ENCODE peak calls at places on chromosome 9, in six cellular contexts. N, G, R, B, X and Y are unnamed samples.
A peak's percentile ranks its signal among the peaks of the same experiment; 100 is the strongest.

GRCh38 chr9:79300153-79300552 is 271.6 kb upstream of the TLE4 start:
- DNase-seq in N (no peak), G (no peak), R (no peak), B (no peak), X (no peak), Y (no peak)

GRCh38 chr9:122088880-122089567 is 4.1 kb downstream of the TTLL11 start:
- DNase-seq in N (no peak), G (no peak), R (no peak), B (no peak), X (no peak), Y (no peak)

GRCh38 chr9:90025816-90026215 is 421.0 kb downstream of the GADD45G start:
- DNase-seq in N (no peak), G (no peak), R (no peak), B (no peak), X (peak; percentile 40), Y (no peak)

GRCh38 chr9:15572200-15572599 is 19.4 kb downstream of the CCDC171 start:
- DNase-seq in N (no peak), G (no peak), R (no peak), B (no peak), X (no peak), Y (no peak)

GRCh38 chr9:89523948-89524347 is 26.0 kb upstream of the SEMA4D start:
- DNase-seq in N (no peak), G (no peak), R (no peak), B (no peak), X (no peak), Y (no peak)

GRCh38 chr9:5869315-5870019 is 21.2 kb upstream of the MLANA start:
- DNase-seq in N (no peak), G (no peak), R (no peak), B (peak; percentile 15), X (peak; percentile 53), Y (no peak)

GRCh38 chr9:135850737-135851136 is 56.6 kb downstream of the CAMSAP1 start:
- DNase-seq in N (no peak), G (no peak), R (no peak), B (no peak), X (no peak), Y (no peak)

GRCh38 chr9:137878146-137878941 is 762 bp downstream of the CACNA1B start:
- DNase-seq in N (no peak), G (no peak), R (peak; percentile 23), B (peak; percentile 91), X (no peak), Y (no peak)

GRCh38 chr9:85898288-85898802 is 42.6 kb upstream of the NAA35 start:
- DNase-seq in N (no peak), G (no peak), R (no peak), B (no peak), X (no peak), Y (no peak)

GRCh38 chr9:127099664-127100063 is 22.8 kb downstream of the ANGPTL2 start:
- DNase-seq in N (no peak), G (no peak), R (no peak), B (no peak), X (no peak), Y (no peak)

GRCh38 chr9:79565245-79565644 is 6.5 kb upstream of the TLE4 start:
- DNase-seq in N (no peak), G (no peak), R (no peak), B (no peak), X (no peak), Y (no peak)

GRCh38 chr9:128409450-128409849 is 11.2 kb upstream of the CERCAM start:
- DNase-seq in N (no peak), G (no peak), R (no peak), B (no peak), X (no peak), Y (no peak)

GRCh38 chr9:105243015-105243686 is 1.3 kb upstream of the SLC44A1 start:
- DNase-seq in N (no peak), G (no peak), R (peak; percentile 74), B (peak; percentile 31), X (no peak), Y (no peak)

GRCh38 chr9:105243935-105244273 is 547 bp upstream of the SLC44A1 start:
- DNase-seq in N (no peak), G (no peak), R (no peak), B (no peak), X (no peak), Y (no peak)

GRCh38 chr9:105242062-105242461 is 2.4 kb upstream of the SLC44A1 start:
- DNase-seq in N (no peak), G (no peak), R (no peak), B (no peak), X (no peak), Y (no peak)

GRCh38 chr9:105241356-105242043 is 3.0 kb upstream of the SLC44A1 start:
- DNase-seq in N (no peak), G (no peak), R (peak; percentile 35), B (no peak), X (no peak), Y (no peak)

DNA sequence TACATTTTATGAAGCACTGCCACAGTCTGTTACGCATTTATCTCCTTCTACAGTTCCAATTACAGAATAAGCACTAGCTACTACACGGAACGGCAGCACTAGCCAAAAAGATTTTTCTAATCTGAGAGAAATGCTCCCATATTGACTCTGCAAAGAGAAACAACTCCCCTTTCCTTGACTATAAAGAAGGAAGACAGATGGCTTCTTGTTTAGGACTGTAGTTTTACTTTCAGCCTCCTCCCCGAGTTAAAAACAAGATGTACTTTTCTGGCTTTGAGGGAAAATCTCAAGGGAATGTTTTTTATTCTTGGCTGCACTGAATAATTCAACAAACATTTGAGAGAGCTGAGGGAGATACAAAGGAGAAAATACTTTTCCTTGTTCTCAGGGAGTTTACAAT is 1.9 kb upstream of the SLC44A1 start:
- DNase-seq in N (no peak), G (no peak), R (peak; percentile 46), B (no peak), X (no peak), Y (no peak)
- TF ChIP-seq CTCF in N (no peak), G (no peak), R (no peak), B (no peak), X (no peak), Y (no peak)

GRCh38 chr9:35813434-35814105 is 1.3 kb downstream of the HINT2 start:
- DNase-seq in N (no peak), G (no peak), R (peak; percentile 43), B (no peak), X (peak; percentile 79), Y (no peak)
- TF ChIP-seq CTCF in N (no peak), G (no peak), R (peak; percentile 37), B (peak; percentile 45), X (peak; percentile 37), Y (peak; percentile 17)

GRCh38 chr9:23701291-23701690 is 124.7 kb downstream of the ELAVL2 start:
- DNase-seq in N (no peak), G (no peak), R (no peak), B (no peak), X (no peak), Y (no peak)

GRCh38 chr9:23707249-23707648 is 118.8 kb downstream of the ELAVL2 start:
- DNase-seq in N (no peak), G (no peak), R (no peak), B (no peak), X (no peak), Y (no peak)

GRCh38 chr9:23698161-23698560 is 127.9 kb downstream of the ELAVL2 start:
- DNase-seq in N (no peak), G (no peak), R (no peak), B (no peak), X (no peak), Y (no peak)

GRCh38 chr9:23700359-23700758 is 125.7 kb downstream of the ELAVL2 start:
- DNase-seq in N (no peak), G (no peak), R (no peak), B (no peak), X (no peak), Y (no peak)

GRCh38 chr9:23702311-23702922 is 123.6 kb downstream of the ELAVL2 start:
- DNase-seq in N (no peak), G (no peak), R (no peak), B (no peak), X (no peak), Y (no peak)
- TF ChIP-seq CTCF in N (no peak), G (no peak), R (no peak), B (no peak), X (no peak), Y (no peak)

DNA sequence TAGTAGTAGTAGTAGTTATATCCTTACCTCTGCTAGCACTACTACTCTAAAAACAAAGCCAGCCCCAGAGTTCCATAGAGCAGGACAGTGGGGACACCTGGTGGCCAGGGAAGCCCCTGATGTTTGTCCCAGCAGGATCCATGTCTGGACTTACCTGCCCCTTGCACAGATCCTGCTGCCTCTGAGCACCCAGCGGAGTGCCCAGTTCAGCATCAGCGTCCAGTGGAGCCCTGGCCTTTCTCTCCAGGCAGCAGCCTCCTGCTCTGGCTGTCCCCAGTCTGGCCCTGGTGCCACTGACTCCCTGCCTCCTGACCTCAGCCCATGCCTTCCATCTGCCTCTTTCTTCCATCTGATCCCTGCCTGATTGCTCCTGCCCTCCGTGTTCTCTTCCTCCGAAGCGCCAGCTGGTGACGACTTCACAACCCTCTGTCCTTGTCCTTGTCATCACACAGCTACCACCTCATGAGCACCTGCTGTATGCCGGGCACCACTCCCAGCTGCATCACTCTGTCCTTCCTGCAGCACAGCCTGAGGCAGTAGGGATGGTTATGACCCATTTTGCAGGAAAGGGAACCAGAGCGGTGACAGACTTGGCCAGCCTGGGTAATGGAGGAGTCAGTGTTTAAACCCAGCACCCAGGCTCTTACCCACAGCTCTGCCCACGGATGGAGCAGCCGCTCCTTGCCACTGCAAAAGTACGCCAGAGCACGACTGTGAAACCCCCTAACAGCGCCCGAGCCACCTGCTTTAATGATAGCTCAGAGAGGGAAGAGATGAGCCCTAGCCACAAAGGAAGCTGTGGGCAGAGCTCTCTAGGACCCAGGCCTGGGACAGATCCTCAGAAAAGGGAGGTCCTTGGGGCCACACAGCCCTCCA is 11.5 kb downstream of the SARDH start:
- DNase-seq in N (no peak), G (no peak), R (peak; percentile 75), B (peak; percentile 67), X (peak; percentile 69), Y (no peak)
- TF ChIP-seq CTCF in N (no peak), G (peak; percentile 14), R (peak; percentile 71), B (no peak), X (peak; percentile 48), Y (peak; percentile 53)

DNA sequence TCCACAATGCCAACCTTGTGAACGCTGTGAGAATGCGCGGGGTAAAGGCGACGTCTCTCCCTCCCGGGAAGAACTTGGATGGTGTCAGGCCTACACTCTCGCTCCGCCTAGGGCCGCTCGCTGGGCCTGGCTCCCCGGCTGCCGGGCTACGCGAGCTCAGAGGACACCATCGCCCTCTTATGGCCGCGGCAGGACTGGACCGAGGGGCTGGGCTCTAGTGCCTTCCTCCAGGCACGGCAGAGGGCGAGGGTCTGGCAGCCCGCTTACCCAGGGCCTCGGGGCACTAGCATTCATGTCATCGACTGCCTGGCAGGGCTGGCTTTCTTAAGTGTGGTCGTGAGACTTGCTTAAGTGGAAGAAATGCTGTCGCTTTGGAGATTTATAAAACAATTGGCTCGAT is 1.2 kb upstream of the EXOSC2 start:
- DNase-seq in N (no peak), G (no peak), R (no peak), B (peak; percentile 93), X (peak; percentile 41), Y (no peak)
- TF ChIP-seq CTCF in N (no peak), G (no peak), R (no peak), B (peak; percentile 50), X (no peak), Y (no peak)